ENCODE peak calls at places on chromosomes 7 and 10, in four cellular contexts. U is A549, J is Panc1, T is HepG2. S is an unnamed sample.

GRCh38 chr10:5310914-5311313 is 53.9 kb upstream of the UCN3 start:
- DNase-seq in U (no peak), J (no peak), T (no peak), S (no peak)

GRCh38 chr10:4080225-4080624 is 295.2 kb upstream of the KLF6 start:
- DNase-seq in U (no peak), J (no peak), T (no peak), S (no peak)

GRCh38 chr10:47331954-47332353 is 9.7 kb downstream of the GDF2 start:
- DNase-seq in U (no peak), J (no peak), T (no peak), S (no peak)

GRCh38 chr10:33547976-33548375 is 213.5 kb upstream of the NRP1 start:
- DNase-seq in U (no peak), J (no peak), T (no peak), S (no peak)

GRCh38 chr10:119477444-119477843 is 65.1 kb downstream of the RGS10 start:
- DNase-seq in U (no peak), J (no peak), T (no peak), S (no peak)

GRCh38 chr7:134737561-134738353 is 41.7 kb upstream of the CALD1 start:
- DNase-seq in U (no peak), J (no peak), T (no peak), S (peak)

GRCh38 chr7:81659697-81660395 is 110.0 kb downstream of the HGF start:
- DNase-seq in U (no peak), J (no peak), T (no peak), S (no peak)

GRCh38 chr7:26954929-26955328 is 90.5 kb upstream of the SKAP2 start:
- DNase-seq in U (no peak), J (no peak), T (no peak), S (no peak)

GRCh38 chr10:120948889-120949382 is 97.8 kb downstream of the WDR11 start:
- DNase-seq in U (no peak), J (no peak), T (peak), S (peak)

GRCh38 chr7:140036224-140036651 is 26.5 kb downstream of the PARP12 start:
- DNase-seq in U (no peak), J (no peak), T (no peak), S (no peak)

GRCh38 chr7:51175992-51176388 is 140.6 kb downstream of the COBL start:
- DNase-seq in U (no peak), J (no peak), T (no peak), S (no peak)

GRCh38 chr10:128443925-128444324 is 317.7 kb upstream of the MKI67 start:
- DNase-seq in U (no peak), J (no peak), T (no peak), S (no peak)

GRCh38 chr7:70018700-70019099 is 420.4 kb downstream of the AUTS2 start:
- DNase-seq in U (no peak), J (no peak), T (no peak), S (no peak)

GRCh38 chr7:128915271-128915819 is 4.8 kb upstream of the KCP start:
- DNase-seq in U (no peak), J (no peak), T (no peak), S (no peak)

GRCh38 chr7:50775231-50775630 is 7.5 kb downstream of the GRB10 start:
- DNase-seq in U (no peak), J (no peak), T (no peak), S (no peak)

GRCh38 chr10:11154333-11154732 is 136.7 kb downstream of the CELF2 start:
- DNase-seq in U (no peak), J (no peak), T (no peak), S (no peak)

GRCh38 chr10:91552706-91553105 is 80.2 kb downstream of the PPP1R3C start:
- DNase-seq in U (no peak), J (peak), T (no peak), S (no peak)

DNA sequence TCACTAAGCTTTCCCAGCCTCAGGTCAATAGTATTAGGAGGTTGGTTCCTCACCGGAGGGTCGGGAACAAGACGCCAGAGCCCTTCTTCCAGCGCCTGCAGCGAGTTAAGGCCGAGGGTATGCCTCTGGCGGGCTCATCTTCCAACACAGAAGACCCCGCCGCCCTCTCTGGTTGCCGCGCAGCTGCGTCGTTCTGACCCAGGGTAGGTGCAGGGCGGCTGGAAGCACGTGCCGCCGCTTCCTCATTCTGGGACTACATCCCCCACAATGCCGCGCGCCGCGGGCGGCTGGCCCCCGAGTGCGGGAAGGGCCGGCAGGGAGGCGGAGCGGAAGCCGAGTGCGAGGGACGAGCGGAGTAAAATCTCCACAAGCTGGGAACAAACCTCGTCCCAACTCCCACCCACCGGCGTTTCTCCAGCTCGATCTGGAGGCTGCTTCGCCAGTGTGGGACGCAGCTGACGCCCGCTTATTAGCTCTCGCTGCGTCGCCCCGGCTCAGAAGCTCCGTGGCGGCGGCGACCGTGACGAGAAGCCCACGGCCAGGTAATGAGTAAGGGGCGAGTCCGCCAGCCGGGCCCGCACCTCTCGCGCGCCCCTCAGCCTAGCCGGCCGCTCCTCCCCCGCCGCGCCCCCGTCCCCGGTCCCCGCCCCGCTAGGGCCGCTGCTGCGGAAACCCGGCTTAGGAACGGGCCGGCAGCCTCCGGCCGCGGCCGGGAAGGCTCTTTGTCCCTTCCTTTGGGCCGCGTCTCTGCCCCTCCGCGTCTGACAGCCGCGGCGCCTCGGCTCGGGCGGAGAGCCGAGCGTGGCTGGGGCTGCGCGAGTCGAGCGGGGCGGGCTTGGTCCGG is at the start of gene CCDC126:
- DNase-seq in U (peak), J (peak), T (peak), S (peak)
- TF ChIP-seq REST in U (no peak), J (no peak), T (no peak), S (no peak)

GRCh38 chr7:149874644-149875028 is 867 bp downstream of the ATP6V0E2 start:
- DNase-seq in U (no peak), J (no peak), T (peak), S (no peak)
- TF ChIP-seq REST in U (no peak), J (no peak), T (no peak), S (no peak)

GRCh38 chr7:130113887-130114286 is 43.6 kb downstream of the KLHDC10 start:
- DNase-seq in U (no peak), J (no peak), T (peak), S (no peak)
- TF ChIP-seq REST in U (no peak), J (no peak), T (no peak), S (no peak)

GRCh38 chr10:58963101-58963534 is 213.3 kb upstream of the PHYHIPL start:
- DNase-seq in U (no peak), J (no peak), T (peak), S (no peak)
- TF ChIP-seq REST in U (no peak), J (no peak), T (no peak), S (no peak)

GRCh38 chr7:127650842-127651555 is 995 bp upstream of the SND1 start:
- DNase-seq in U (peak), J (no peak), T (no peak), S (no peak)

GRCh38 chr7:127652333-127653248 is 597 bp downstream of the SND1 start:
- DNase-seq in U (peak), J (no peak), T (no peak), S (no peak)

GRCh38 chr7:127653396-127653795 is 1.4 kb downstream of the SND1 start:
- DNase-seq in U (no peak), J (no peak), T (no peak), S (no peak)

GRCh38 chr7:127648986-127649385 is 3.0 kb upstream of the SND1 start:
- DNase-seq in U (no peak), J (no peak), T (no peak), S (no peak)

GRCh38 chr7:127651556-127652332 is at the start of gene SND1:
- DNase-seq in U (peak), J (peak), T (peak), S (peak)
- TF ChIP-seq REST in U (no peak), J (no peak), T (peak), S (peak)

DNA sequence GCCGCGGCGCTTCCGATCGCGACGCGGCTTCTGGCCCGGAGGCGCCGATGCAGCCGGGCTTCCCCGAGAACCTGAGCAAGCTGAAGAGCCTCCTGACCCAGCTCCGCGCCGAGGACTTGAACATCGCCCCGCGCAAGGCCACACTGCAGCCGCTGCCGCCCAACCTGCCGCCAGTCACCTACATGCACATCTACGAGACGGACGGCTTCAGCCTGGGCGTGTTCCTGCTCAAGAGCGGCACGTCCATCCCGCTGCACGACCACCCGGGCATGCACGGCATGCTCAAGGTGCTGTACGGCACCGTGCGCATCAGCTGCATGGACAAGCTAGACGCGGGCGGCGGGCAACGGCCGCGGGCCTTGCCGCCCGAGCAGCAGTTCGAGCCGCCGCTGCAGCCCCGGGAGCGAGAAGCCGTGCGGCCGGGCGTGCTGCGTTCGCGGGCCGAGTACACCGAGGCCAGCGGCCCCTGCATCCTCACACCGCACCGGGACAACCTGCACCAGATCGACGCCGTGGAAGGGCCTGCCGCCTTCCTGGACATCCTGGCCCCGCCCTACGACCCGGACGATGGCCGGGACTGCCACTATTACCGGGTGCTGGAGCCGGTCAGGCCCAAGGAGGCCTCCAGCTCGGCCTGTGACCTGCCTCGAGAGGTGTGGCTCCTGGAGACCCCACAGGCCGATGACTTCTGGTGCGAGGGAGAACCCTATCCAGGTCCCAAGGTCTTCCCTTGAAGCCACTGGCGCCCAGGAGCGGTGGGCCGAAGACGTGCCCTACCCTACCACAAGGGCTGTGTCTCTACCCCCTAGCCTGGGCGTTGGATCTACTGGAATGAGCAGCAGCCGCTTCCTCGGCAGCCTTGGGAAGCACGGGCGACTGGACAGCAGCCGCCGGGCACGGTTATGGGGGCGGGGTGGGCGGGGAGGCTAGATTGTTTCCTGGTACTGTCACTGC is 896 bp downstream of the ADO start:
- DNase-seq in U (peak), J (no peak), T (peak), S (no peak)
- TF ChIP-seq REST in U (peak), J (no peak), T (peak), S (peak)

S was measured in HL-60.